ENCODE peak calls at places on chromosomes 2 and 18, in six cellular contexts. One of them, this sample, is unnamed.

GRCh38 chr2:80815259-80815658 is 510.7 kb upstream of the LRRTM1 start:
- DNase-seq in A673: no peak
- DNase-seq in right lobe of liver: no peak
- DNase-seq in OCI-LY7: no peak
- DNase-seq in breast epithelium: no peak
- DNase-seq in body of pancreas: no peak
- DNase-seq in this sample: peak; percentile 9

GRCh38 chr2:178280261-178280852 is 86.0 kb downstream of the OSBPL6 start:
- DNase-seq in A673: peak; percentile 74
- DNase-seq in right lobe of liver: no peak
- DNase-seq in OCI-LY7: peak; percentile 41
- DNase-seq in breast epithelium: no peak
- DNase-seq in body of pancreas: peak; percentile 42
- DNase-seq in this sample: no peak

GRCh38 chr2:10302479-10303173 is at the start of gene HPCAL1:
- DNase-seq in A673: peak; percentile 82
- DNase-seq in right lobe of liver: peak; percentile 98
- DNase-seq in OCI-LY7: peak; percentile 92
- DNase-seq in breast epithelium: peak; percentile 71
- DNase-seq in body of pancreas: peak; percentile 92
- DNase-seq in this sample: peak; percentile 75

GRCh38 chr18:12944724-12945123 is 3.1 kb upstream of the SEH1L start:
- DNase-seq in A673: no peak
- DNase-seq in right lobe of liver: peak; percentile 75
- DNase-seq in OCI-LY7: peak; percentile 24
- DNase-seq in breast epithelium: peak; percentile 50
- DNase-seq in body of pancreas: peak; percentile 95
- DNase-seq in this sample: no peak

GRCh38 chr18:44701227-44701626 is 20.5 kb downstream of the SETBP1 start:
- DNase-seq in A673: no peak
- DNase-seq in right lobe of liver: no peak
- DNase-seq in OCI-LY7: no peak
- DNase-seq in breast epithelium: no peak
- DNase-seq in body of pancreas: no peak
- DNase-seq in this sample: no peak

GRCh38 chr2:160157861-160158813 is 41.9 kb downstream of the ITGB6 start:
- DNase-seq in A673: no peak
- DNase-seq in right lobe of liver: no peak
- DNase-seq in OCI-LY7: no peak
- DNase-seq in breast epithelium: peak; percentile 35
- DNase-seq in body of pancreas: no peak
- DNase-seq in this sample: no peak

GRCh38 chr2:567865-568638 is 109.2 kb downstream of the TMEM18 start:
- DNase-seq in A673: peak; percentile 4
- DNase-seq in right lobe of liver: no peak
- DNase-seq in OCI-LY7: no peak
- DNase-seq in breast epithelium: peak; percentile 44
- DNase-seq in body of pancreas: peak; percentile 19
- DNase-seq in this sample: no peak

GRCh38 chr2:36975306-36975705 is 9.0 kb upstream of the STRN start:
- DNase-seq in A673: no peak
- DNase-seq in right lobe of liver: no peak
- DNase-seq in OCI-LY7: no peak
- DNase-seq in breast epithelium: no peak
- DNase-seq in body of pancreas: no peak
- DNase-seq in this sample: no peak

GRCh38 chr2:213806125-213806726 is 522.0 kb downstream of the SPAG16 start:
- DNase-seq in A673: peak; percentile 42
- DNase-seq in right lobe of liver: no peak
- DNase-seq in OCI-LY7: peak; percentile 31
- DNase-seq in breast epithelium: no peak
- DNase-seq in body of pancreas: no peak
- DNase-seq in this sample: no peak

GRCh38 chr2:119476301-119477117 is 44.9 kb downstream of the TMEM37 start:
- DNase-seq in A673: peak; percentile 74
- DNase-seq in right lobe of liver: peak; percentile 72
- DNase-seq in OCI-LY7: peak; percentile 68
- DNase-seq in breast epithelium: no peak
- DNase-seq in body of pancreas: peak; percentile 80
- DNase-seq in this sample: peak; percentile 74

GRCh38 chr2:60549250-60550150 is 4.0 kb downstream of the BCL11A start:
- DNase-seq in A673: peak; percentile 29
- DNase-seq in right lobe of liver: no peak
- DNase-seq in OCI-LY7: peak; percentile 71
- DNase-seq in breast epithelium: no peak
- DNase-seq in body of pancreas: peak; percentile 65
- DNase-seq in this sample: no peak

GRCh38 chr18:4987452-4988405 is 209.3 kb downstream of the AKAIN1 start:
- DNase-seq in A673: no peak
- DNase-seq in right lobe of liver: no peak
- DNase-seq in OCI-LY7: no peak
- DNase-seq in breast epithelium: no peak
- DNase-seq in body of pancreas: no peak
- DNase-seq in this sample: peak; percentile 4

GRCh38 chr2:9200634-9201015 is 6.0 kb upstream of the ASAP2 start:
- DNase-seq in A673: no peak
- DNase-seq in right lobe of liver: no peak
- DNase-seq in OCI-LY7: no peak
- DNase-seq in breast epithelium: no peak
- DNase-seq in body of pancreas: no peak
- DNase-seq in this sample: no peak

GRCh38 chr2:64326578-64327050 is 127.3 kb upstream of the LGALSL start:
- DNase-seq in A673: no peak
- DNase-seq in right lobe of liver: no peak
- DNase-seq in OCI-LY7: no peak
- DNase-seq in breast epithelium: no peak
- DNase-seq in body of pancreas: no peak
- DNase-seq in this sample: no peak

GRCh38 chr2:16508061-16508851 is 157.4 kb downstream of the CYRIA start:
- DNase-seq in A673: peak; percentile 72
- DNase-seq in right lobe of liver: peak; percentile 67
- DNase-seq in OCI-LY7: no peak
- DNase-seq in breast epithelium: no peak
- DNase-seq in body of pancreas: peak; percentile 69
- DNase-seq in this sample: peak; percentile 33

GRCh38 chr2:234355052-234355720 is 141.7 kb downstream of the ARL4C start:
- DNase-seq in A673: no peak
- DNase-seq in right lobe of liver: no peak
- DNase-seq in OCI-LY7: peak; percentile 92
- DNase-seq in breast epithelium: no peak
- DNase-seq in body of pancreas: no peak
- DNase-seq in this sample: no peak

GRCh38 chr2:134692461-134692860 is 26.3 kb downstream of the TMEM163 start:
- DNase-seq in A673: no peak
- DNase-seq in right lobe of liver: no peak
- DNase-seq in OCI-LY7: peak; percentile 37
- DNase-seq in breast epithelium: no peak
- DNase-seq in body of pancreas: no peak
- DNase-seq in this sample: no peak

DNA sequence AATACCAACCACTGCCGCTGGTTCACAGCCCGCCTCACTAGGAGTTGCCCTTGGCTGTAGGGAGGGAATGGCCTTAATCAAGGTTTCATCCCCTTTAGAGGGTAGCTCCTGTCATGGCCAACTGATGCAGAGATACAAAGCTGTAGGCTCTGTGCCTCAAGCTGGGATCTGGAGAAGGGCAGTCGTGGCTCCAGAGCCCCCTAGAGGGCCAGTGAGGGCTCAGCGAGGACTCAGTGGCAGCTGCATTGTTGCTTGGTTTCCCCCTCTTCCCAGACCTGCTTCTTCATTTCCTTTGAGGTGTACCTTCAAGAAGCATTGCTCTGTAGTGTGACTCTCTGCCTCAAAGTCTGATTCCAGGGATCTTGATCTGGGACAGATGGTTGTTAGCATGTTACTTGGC is 302.1 kb downstream of the LPIN1 start:
- DNase-seq in A673: peak; percentile 33
- DNase-seq in right lobe of liver: no peak
- DNase-seq in OCI-LY7: peak; percentile 86
- DNase-seq in breast epithelium: no peak
- DNase-seq in body of pancreas: no peak
- DNase-seq in this sample: peak; percentile 16
- H3K4me3 ChIP-seq in A673: no peak overlapping the region
- H3K4me3 ChIP-seq in right lobe of liver: no peak overlapping the region
- H3K4me3 ChIP-seq in OCI-LY7: peak overlapping the region; percentile 10
- H3K4me3 ChIP-seq in breast epithelium: no peak overlapping the region
- H3K4me3 ChIP-seq in body of pancreas: no peak overlapping the region
- H3K4me3 ChIP-seq in this sample: no peak overlapping the region

DNA sequence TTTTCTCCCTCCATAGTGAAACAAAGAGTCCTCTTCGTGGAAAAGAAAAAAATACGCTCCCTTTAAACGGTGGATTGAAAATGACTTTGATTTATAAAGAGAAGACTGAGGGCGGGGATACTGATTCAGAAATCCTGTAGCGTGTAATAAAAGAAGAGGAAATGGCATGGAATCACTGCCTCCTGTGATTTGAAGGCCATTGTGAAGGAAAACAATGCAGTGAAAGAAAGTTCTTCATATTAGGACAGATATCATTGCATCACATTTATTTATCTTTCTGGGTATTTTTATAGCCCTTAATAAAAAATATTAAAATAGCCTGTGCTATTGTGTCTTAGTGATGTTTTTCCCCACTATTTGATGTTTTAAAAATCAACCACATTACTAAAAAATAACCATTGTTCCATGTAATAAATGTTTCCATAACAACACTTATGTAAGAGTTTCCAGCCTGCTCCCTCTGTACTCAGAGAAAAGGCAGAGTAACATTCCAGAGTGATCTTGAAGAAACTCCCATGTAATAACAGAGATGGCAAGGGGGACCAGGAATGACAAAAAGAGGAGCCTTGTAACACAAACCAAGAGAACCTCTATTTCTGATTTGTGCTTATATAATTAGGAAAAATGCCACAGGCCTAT is 8.0 kb downstream of the MRPL33 start:
- DNase-seq in A673: peak; percentile 76
- DNase-seq in right lobe of liver: no peak
- DNase-seq in OCI-LY7: no peak
- DNase-seq in breast epithelium: no peak
- DNase-seq in body of pancreas: no peak
- DNase-seq in this sample: no peak
- H3K27ac ChIP-seq in A673: peak overlapping the region; percentile 70
- H3K27ac ChIP-seq in right lobe of liver: no peak overlapping the region
- H3K27ac ChIP-seq in OCI-LY7: no peak overlapping the region
- H3K27ac ChIP-seq in breast epithelium: peak overlapping the region; percentile 54
- H3K27ac ChIP-seq in body of pancreas: peak overlapping the region; percentile 2
- H3K27ac ChIP-seq in this sample: no peak overlapping the region

GRCh38 chr2:240524963-240525718 is 32.6 kb downstream of the ANKMY1 start:
- DNase-seq in A673: no peak
- DNase-seq in right lobe of liver: no peak
- DNase-seq in OCI-LY7: no peak
- DNase-seq in breast epithelium: no peak
- DNase-seq in body of pancreas: no peak
- DNase-seq in this sample: no peak

GRCh38 chr2:240523451-240524281 is 34.1 kb downstream of the ANKMY1 start:
- DNase-seq in A673: no peak
- DNase-seq in right lobe of liver: no peak
- DNase-seq in OCI-LY7: no peak
- DNase-seq in breast epithelium: peak; percentile 6
- DNase-seq in body of pancreas: no peak
- DNase-seq in this sample: no peak

GRCh38 chr2:240526521-240526920 is 31.3 kb downstream of the ANKMY1 start:
- DNase-seq in A673: no peak
- DNase-seq in right lobe of liver: no peak
- DNase-seq in OCI-LY7: no peak
- DNase-seq in breast epithelium: no peak
- DNase-seq in body of pancreas: no peak
- DNase-seq in this sample: no peak

GRCh38 chr2:240527153-240527750 is 30.5 kb downstream of the ANKMY1 start:
- DNase-seq in A673: no peak
- DNase-seq in right lobe of liver: no peak
- DNase-seq in OCI-LY7: no peak
- DNase-seq in breast epithelium: no peak
- DNase-seq in body of pancreas: no peak
- DNase-seq in this sample: no peak

DNA sequence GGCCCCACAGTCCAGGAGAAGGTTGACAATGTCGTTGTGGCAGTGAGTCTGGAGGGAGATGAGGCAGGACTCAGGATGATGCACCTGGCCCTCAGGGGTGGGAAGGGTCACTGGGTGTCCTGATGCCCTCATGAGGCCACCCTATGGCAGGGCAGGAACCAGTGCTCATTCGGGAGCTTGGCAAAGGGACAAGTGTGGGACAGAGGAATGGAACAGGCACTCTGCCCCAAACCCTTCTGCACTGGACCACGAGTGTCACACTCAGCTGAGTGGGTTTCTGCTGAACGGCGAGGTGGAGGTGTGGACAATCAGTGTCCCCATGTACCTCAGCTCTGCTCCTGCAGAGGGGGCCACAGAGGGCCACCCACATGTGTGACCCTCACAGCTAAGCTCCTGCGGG is 32.0 kb downstream of the ANKMY1 start:
- DNase-seq in A673: no peak
- DNase-seq in right lobe of liver: no peak
- DNase-seq in OCI-LY7: no peak
- DNase-seq in breast epithelium: no peak
- DNase-seq in body of pancreas: no peak
- DNase-seq in this sample: no peak
- H3K9me3 ChIP-seq in A673: peaks cover 13% of the 10 kb centered on the region
- H3K9me3 ChIP-seq in right lobe of liver: no peaks in the 10 kb centered on the region
- H3K9me3 ChIP-seq in OCI-LY7: peaks cover 34% of the 10 kb centered on the region
- H3K9me3 ChIP-seq in breast epithelium: no peaks in the 10 kb centered on the region
- H3K9me3 ChIP-seq in body of pancreas: no peaks in the 10 kb centered on the region
- H3K9me3 ChIP-seq in this sample: peaks cover 8% of the 10 kb centered on the region

GRCh38 chr2:74066491-74067203 is 81.1 kb downstream of the BOLA3 start:
- DNase-seq in A673: no peak
- DNase-seq in right lobe of liver: no peak
- DNase-seq in OCI-LY7: no peak
- DNase-seq in breast epithelium: peak; percentile 47
- DNase-seq in body of pancreas: peak; percentile 38
- DNase-seq in this sample: no peak

GRCh38 chr2:74077636-74078035 is 70.1 kb downstream of the BOLA3 start:
- DNase-seq in A673: no peak
- DNase-seq in right lobe of liver: no peak
- DNase-seq in OCI-LY7: no peak
- DNase-seq in breast epithelium: no peak
- DNase-seq in body of pancreas: no peak
- DNase-seq in this sample: no peak

GRCh38 chr2:74067221-74067747 is 80.4 kb downstream of the BOLA3 start:
- DNase-seq in A673: no peak
- DNase-seq in right lobe of liver: no peak
- DNase-seq in OCI-LY7: no peak
- DNase-seq in breast epithelium: no peak
- DNase-seq in body of pancreas: no peak
- DNase-seq in this sample: no peak

GRCh38 chr2:74070991-74071390 is 76.7 kb downstream of the BOLA3 start:
- DNase-seq in A673: no peak
- DNase-seq in right lobe of liver: no peak
- DNase-seq in OCI-LY7: no peak
- DNase-seq in breast epithelium: no peak
- DNase-seq in body of pancreas: no peak
- DNase-seq in this sample: no peak

DNA sequence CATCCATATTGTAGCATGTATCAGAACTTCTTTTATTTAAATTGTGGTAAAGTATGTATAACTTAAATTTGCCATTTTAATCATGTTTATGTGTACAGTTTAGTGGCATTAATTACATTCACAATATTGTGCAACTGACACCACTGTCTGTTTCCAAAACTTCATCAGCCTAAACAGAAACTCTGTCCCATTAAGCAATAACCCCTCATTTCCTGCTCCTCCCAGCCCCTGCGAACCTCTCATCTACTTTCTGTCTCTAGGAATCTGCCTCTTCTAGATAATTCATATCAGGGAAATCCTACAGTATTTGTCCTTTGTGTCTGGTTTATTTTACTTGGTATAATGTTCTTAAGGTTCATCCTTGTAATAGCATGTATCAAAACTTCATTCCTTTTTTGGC is 75.2 kb downstream of the BOLA3 start:
- DNase-seq in A673: no peak
- DNase-seq in right lobe of liver: no peak
- DNase-seq in OCI-LY7: no peak
- DNase-seq in breast epithelium: no peak
- DNase-seq in body of pancreas: no peak
- DNase-seq in this sample: no peak
- H3K4me3 ChIP-seq in A673: no peak overlapping the region
- H3K4me3 ChIP-seq in right lobe of liver: no peak overlapping the region
- H3K4me3 ChIP-seq in OCI-LY7: no peak overlapping the region
- H3K4me3 ChIP-seq in breast epithelium: no peak overlapping the region
- H3K4me3 ChIP-seq in body of pancreas: no peak overlapping the region
- H3K4me3 ChIP-seq in this sample: no peak overlapping the region